ENCODE peak calls at places on chromosomes 1 and 21, in six cellular contexts. G is progenitor cell of endocrine pancreas, Z is GM06990, Y is psoas muscle, N is mesothelial cell of epicardium, U is neural progenitor cell. O is an unnamed sample.

GRCh38 chr1:212254853-212255363 is 30.3 kb upstream of the PPP2R5A start:
- DNase-seq in Y (no peak), U (no peak), Z (no peak), N (no peak), G (no peak), O (no peak)

GRCh38 chr21:32592929-32593502 is 7.7 kb upstream of the TCP10L start:
- DNase-seq in U (no peak), N (no peak), Y (no peak), Z (no peak), G (no peak), O (no peak)

GRCh38 chr1:110150330-110151174 is at the start of gene SLC6A17:
- DNase-seq in G (peak), Z (peak), N (peak), Y (no peak), U (peak), O (no peak)

GRCh38 chr1:40658895-40659648 is 6.4 kb downstream of the RIMS3 start:
- DNase-seq in N (peak), Y (no peak), U (no peak), G (no peak), Z (no peak), O (no peak)

GRCh38 chr1:91400133-91400725 is 4.4 kb downstream of the HFM1 start:
- DNase-seq in U (peak), Y (no peak), Z (no peak), G (no peak), N (no peak), O (no peak)

GRCh38 chr1:175569117-175569743 is 174.2 kb downstream of the TNR start:
- DNase-seq in Y (no peak), G (no peak), Z (no peak), U (no peak), N (no peak), O (no peak)

GRCh38 chr1:20574686-20575543 is 14.0 kb upstream of the CDA start:
- DNase-seq in Y (peak), Z (peak), N (peak), G (peak), U (peak), O (no peak)

GRCh38 chr1:40257313-40257687 is 736 bp upstream of the ZMPSTE24 start:
- DNase-seq in N (no peak), U (no peak), Y (no peak), Z (no peak), G (no peak), O (no peak)

GRCh38 chr21:32455548-32455947 is 43.0 kb downstream of the EVA1C start:
- DNase-seq in U (no peak), N (no peak), Z (no peak), Y (no peak), G (no peak), O (no peak)

GRCh38 chr1:65072845-65073244 is 75.2 kb upstream of the AK4 start:
- DNase-seq in Z (no peak), G (no peak), Y (no peak), U (no peak), N (no peak), O (no peak)

GRCh38 chr1:207396360-207396759 is 57.8 kb upstream of the CR2 start:
- DNase-seq in Z (no peak), N (no peak), G (no peak), U (no peak), Y (no peak), O (no peak)

GRCh38 chr1:59204001-59204400 is 92.9 kb upstream of the FGGY start:
- DNase-seq in U (no peak), Z (no peak), G (no peak), Y (no peak), N (no peak), O (no peak)

GRCh38 chr1:150876111-150876434 is 326 bp downstream of the ARNT start:
- DNase-seq in G (no peak), U (no peak), Z (no peak), Y (no peak), N (no peak), O (no peak)

GRCh38 chr1:12594966-12595838 is 22.8 kb downstream of the DHRS3 start:
- DNase-seq in Y (peak), N (peak), Z (no peak), U (peak), G (peak), O (no peak)

GRCh38 chr21:28229811-28230210 is 762.9 kb downstream of the LTN1 start:
- DNase-seq in N (no peak), U (no peak), Z (no peak), G (no peak), Y (no peak), O (no peak)

GRCh38 chr1:21552715-21553114 is 43.5 kb downstream of the ALPL start:
- DNase-seq in U (no peak), N (no peak), Y (no peak), G (no peak), Z (no peak), O (no peak)

GRCh38 chr21:44942566-44942965 is 2.7 kb downstream of the SLX9 start:
- DNase-seq in U (no peak), G (no peak), N (no peak), Y (no peak), Z (no peak), O (no peak)

GRCh38 chr1:3350441-3351261 is 103.8 kb upstream of the ARHGEF16 start:
- DNase-seq in N (no peak), G (no peak), U (peak), Y (peak), Z (no peak), O (no peak)

GRCh38 chr1:4716406-4716805 is 62.0 kb downstream of the AJAP1 start:
- DNase-seq in G (no peak), N (no peak), Y (no peak), U (no peak), Z (no peak), O (no peak)

GRCh38 chr21:42631142-42631541 is 22.3 kb upstream of the PDE9A start:
- DNase-seq in Z (no peak), N (no peak), U (no peak), G (no peak), Y (no peak), O (no peak)

GRCh38 chr1:55812281-55812680 is 597.1 kb upstream of the USP24 start:
- DNase-seq in Y (no peak), U (no peak), G (no peak), Z (no peak), N (no peak), O (no peak)

GRCh38 chr1:153032073-153032472 is 1.1 kb downstream of the SPRR1B start:
- DNase-seq in Y (no peak), G (no peak), Z (no peak), U (no peak), N (no peak), O (no peak)

DNA sequence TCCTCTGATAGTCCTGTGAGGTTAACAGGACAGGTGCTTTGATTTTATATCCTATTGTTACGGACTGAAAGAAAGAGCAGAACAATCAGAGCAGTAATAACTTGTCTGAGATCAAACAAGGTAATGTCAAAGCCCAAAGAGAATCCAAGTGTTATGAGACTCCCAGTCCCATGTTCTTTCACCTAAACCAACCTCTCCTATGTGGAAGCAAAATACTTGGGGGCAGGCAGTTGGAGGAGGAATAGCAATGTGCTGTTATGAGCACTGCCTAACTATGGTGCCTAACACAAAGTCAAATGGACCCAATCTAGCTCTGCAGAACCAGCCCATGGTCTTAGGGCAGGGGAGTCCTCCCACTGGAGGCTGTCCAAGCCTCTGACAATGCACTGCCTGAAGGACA is 28.1 kb downstream of the ACBD3 start:
- DNase-seq in U (no peak), Z (no peak), N (no peak), Y (no peak), G (no peak), O (no peak)
- TF ChIP-seq CTCF in U (no peak), Z (no peak), N (no peak), Y (no peak), G (no peak), O (no peak)

DNA sequence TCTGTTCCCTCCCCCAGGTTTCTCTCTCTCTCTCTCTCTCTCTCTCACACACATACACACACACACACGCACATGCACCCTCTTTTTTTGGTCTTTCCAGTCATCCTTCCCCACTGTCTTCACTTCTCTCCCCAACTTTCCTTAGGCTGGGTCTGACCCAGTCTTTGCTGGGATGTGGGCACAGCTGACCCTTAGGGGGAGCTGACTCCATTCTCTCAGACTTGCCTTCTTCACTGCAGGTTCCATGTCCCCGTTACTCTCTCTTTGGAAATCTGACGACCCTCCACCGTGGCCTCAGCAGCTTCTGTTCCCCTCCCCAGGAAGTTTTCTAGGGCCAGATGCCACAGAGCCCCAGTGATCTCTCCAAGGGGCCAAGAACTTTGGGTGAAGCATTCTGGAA is 2.1 kb downstream of the DISP3 start:
- DNase-seq in Y (no peak), Z (no peak), G (no peak), N (no peak), U (peak), O (no peak)
- TF ChIP-seq CTCF in Y (no peak), Z (no peak), G (no peak), N (no peak), U (peak), O (no peak)

DNA sequence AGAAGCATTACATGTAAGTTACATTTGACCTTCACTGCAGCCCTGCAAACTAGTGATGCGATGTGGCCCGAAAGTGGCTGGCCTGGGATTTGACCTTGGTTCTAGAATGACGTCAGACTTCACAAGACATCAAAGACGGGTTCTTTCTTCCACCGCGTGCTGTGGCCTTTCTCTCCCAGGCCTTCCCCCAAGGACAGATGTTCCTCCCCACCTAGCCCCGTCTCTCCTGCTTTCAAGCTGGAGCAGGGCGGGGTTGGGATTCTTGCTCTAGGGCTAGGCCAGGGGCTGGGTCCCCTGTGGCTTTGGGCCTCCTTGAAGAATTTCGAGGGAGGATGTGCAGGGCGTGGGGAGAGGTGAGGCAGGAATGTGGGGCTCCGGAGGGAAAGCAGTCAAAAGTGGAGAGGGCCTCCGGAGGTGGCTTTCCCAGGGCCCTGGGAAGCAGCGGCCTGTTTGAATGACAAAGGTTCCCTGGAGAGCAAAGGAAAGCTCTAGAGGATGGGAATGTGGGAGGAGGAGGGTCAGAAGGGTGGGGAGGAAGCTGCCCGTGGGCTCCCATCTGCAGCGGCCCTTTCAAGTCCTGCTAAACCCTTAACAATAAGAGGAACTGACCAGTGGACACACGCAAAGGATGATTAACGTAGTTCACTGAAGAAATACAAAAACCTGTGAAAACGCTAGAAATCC is 49.9 kb upstream of the SLC2A1 start:
- DNase-seq in U (peak), Z (no peak), N (peak), Y (no peak), G (no peak), O (no peak)
- TF ChIP-seq CTCF in U (no peak), Z (no peak), N (no peak), Y (no peak), G (no peak), O (no peak)

GRCh38 chr1:235799264-235799663 is 67.4 kb downstream of the LYST start:
- DNase-seq in N (no peak), Y (no peak), Z (no peak), U (no peak), G (no peak), O (no peak)
- TF ChIP-seq CTCF in N (no peak), Y (no peak), Z (no peak), U (no peak), G (no peak), O (no peak)

DNA sequence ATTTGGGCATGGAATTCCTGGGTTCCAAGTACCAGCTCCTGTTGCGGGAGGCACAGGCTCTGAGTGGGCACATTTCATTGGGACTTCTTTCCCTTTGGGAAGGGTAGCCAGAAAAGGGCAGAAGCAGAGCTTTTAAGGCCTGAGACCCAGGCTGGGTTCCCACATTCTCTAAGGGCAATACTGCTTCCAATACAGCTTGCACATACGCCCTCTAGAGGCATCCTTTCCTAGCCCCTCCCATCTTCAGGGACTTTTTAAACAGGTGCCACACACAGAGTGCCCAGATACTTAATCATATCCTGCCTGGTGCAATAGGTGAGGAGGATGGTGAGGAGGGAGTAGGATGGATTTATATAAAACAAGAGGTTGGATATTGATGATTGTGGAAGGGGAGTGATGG is 5.7 kb downstream of the GPR88 start:
- DNase-seq in Z (no peak), G (no peak), Y (peak), U (peak), N (no peak), O (no peak)
- TF ChIP-seq CTCF in Z (peak), G (peak), Y (no peak), U (peak), N (no peak), O (no peak)

DNA sequence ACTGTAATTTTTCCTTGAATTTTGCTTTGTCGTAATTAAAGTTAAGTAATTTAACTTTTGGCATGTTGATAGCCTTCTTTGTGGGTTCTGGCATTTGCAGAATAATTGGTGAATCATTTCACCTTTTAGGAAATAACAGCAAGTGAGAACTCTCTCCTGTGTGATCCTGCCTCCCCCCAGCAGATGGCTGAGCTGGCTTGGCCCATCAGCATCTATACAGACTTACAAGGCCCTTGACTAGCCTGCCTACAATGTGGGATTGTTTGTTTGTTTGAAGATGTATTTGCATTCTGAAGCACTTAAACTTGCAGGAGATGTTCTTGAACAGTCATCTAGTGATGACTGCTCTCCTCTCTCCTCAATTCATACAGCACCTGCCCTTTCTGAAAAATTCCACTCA is 55.9 kb downstream of the MACO1 start:
- DNase-seq in N (no peak), G (no peak), Z (no peak), Y (no peak), U (no peak), O (no peak)
- TF ChIP-seq CTCF in N (no peak), G (peak), Z (peak), Y (no peak), U (peak), O (no peak)

GRCh38 chr1:112714313-112715263 is 544 bp downstream of the PPM1J start:
- DNase-seq in N (peak), Y (peak), Z (peak), G (no peak), U (peak), O (no peak)
- TF ChIP-seq CTCF in N (no peak), Y (no peak), Z (no peak), G (peak), U (peak), O (no peak)

GRCh38 chr1:7810395-7810794 is 26.3 kb downstream of the PER3 start:
- DNase-seq in G (no peak), U (no peak), Z (no peak), Y (no peak), N (no peak), O (no peak)

GRCh38 chr1:7809742-7810141 is 25.7 kb downstream of the PER3 start:
- DNase-seq in Y (no peak), N (no peak), U (no peak), G (no peak), Z (no peak), O (no peak)

GRCh38 chr1:7805460-7805859 is 21.4 kb downstream of the PER3 start:
- DNase-seq in U (no peak), G (no peak), N (no peak), Z (no peak), Y (no peak), O (no peak)

GRCh38 chr1:7813677-7814373 is 29.7 kb downstream of the PER3 start:
- DNase-seq in N (no peak), G (no peak), U (no peak), Y (no peak), Z (no peak), O (no peak)

GRCh38 chr1:7808253-7808844 is 24.3 kb downstream of the PER3 start:
- DNase-seq in N (no peak), G (no peak), Y (no peak), U (peak), Z (no peak), O (no peak)
- TF ChIP-seq CTCF in N (peak), G (peak), Y (peak), U (peak), Z (peak), O (peak)

DNA sequence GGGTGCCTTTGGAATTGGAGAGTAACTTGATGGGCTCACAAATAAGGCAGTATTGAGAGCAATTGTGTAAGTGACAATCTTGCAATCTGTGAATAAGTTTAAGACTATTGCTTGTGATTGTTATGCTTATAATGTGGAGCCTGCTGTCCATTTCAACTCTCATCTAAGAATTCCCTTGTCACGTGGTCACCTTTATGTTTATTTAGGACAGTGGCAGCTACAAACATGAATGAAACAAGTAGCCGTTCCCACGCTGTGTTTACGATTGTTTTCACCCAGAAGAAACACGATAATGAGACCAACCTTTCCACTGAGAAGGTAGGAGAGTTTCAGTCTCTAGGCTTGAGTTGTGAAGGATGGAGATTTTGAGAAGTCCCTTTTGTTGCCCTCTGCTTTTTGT is 57.6 kb downstream of the KIF1B start:
- DNase-seq in Z (no peak), G (no peak), Y (no peak), N (no peak), U (no peak), O (no peak)
- TF ChIP-seq CTCF in Z (no peak), G (no peak), Y (no peak), N (no peak), U (no peak), O (no peak)

O was measured in esophagus squamous epithelium.